ENCODE peak calls at places on chromosomes 3 and 15, in five cellular contexts. N is CD4-positive, alpha-beta memory T cell; T is neural progenitor cell; A is stomach; K is A549. Y is an unnamed sample. For H3K4me1, the result is how much of the 10 kb centered on the place peaks cover.

GRCh38 chr15:32905481-32905880 is 187.7 kb downstream of the GREM1 start:
- DNase-seq in N (no peak), T (no peak), A (no peak), K (no peak), Y (no peak)

GRCh38 chr15:39598186-39598850 is 17.4 kb downstream of the THBS1 start:
- DNase-seq in N (no peak), T (no peak), A (no peak), K (no peak), Y (no peak)

GRCh38 chr15:73571346-73571745 is 61.8 kb downstream of the NPTN start:
- DNase-seq in N (no peak), T (no peak), A (no peak), K (no peak), Y (no peak)

GRCh38 chr15:29731865-29732264 is 90.4 kb downstream of the TJP1 start:
- DNase-seq in N (no peak), T (no peak), A (no peak), K (no peak), Y (no peak)

GRCh38 chr3:24490151-24490550 is 4.5 kb downstream of the THRB start:
- DNase-seq in N (no peak), T (no peak), A (no peak), K (no peak), Y (no peak)

GRCh38 chr3:102165367-102165766 is 269.4 kb upstream of the ZPLD1 start:
- DNase-seq in N (no peak), T (no peak), A (no peak), K (no peak), Y (no peak)

GRCh38 chr15:89396723-89397652 is 62.4 kb upstream of the POLG start:
- DNase-seq in N (no peak), T (peak), A (no peak), K (no peak), Y (no peak)

GRCh38 chr3:156811092-156811862 is 14.9 kb upstream of the LEKR1 start:
- DNase-seq in N (no peak), T (no peak), A (no peak), K (no peak), Y (no peak)

GRCh38 chr15:81256916-81257315 is 60.2 kb downstream of the IL16 start:
- DNase-seq in N (no peak), T (peak), A (no peak), K (peak), Y (no peak)

GRCh38 chr3:67558429-67558828 is 96.0 kb downstream of the SUCLG2 start:
- DNase-seq in N (no peak), T (no peak), A (no peak), K (no peak), Y (no peak)

GRCh38 chr3:112360574-112360973 is 27.6 kb downstream of the CD200 start:
- DNase-seq in N (no peak), T (no peak), A (peak), K (no peak), Y (no peak)

GRCh38 chr15:68312701-68313204 is 35.2 kb downstream of the FEM1B start:
- DNase-seq in N (no peak), T (no peak), A (no peak), K (no peak), Y (no peak)

GRCh38 chr3:37041546-37042195 is 48.4 kb downstream of the MLH1 start:
- DNase-seq in N (no peak), T (no peak), A (no peak), K (no peak), Y (no peak)

GRCh38 chr3:99532246-99532645 is 106.1 kb upstream of the COL8A1 start:
- DNase-seq in N (no peak), T (peak), A (peak), K (peak), Y (no peak)

GRCh38 chr3:179853176-179853575 is 183.6 kb downstream of the PEX5L start:
- DNase-seq in N (no peak), T (no peak), A (no peak), K (no peak), Y (no peak)

GRCh38 chr15:68096099-68096498 is 42.0 kb downstream of the PIAS1 start:
- DNase-seq in N (no peak), T (no peak), A (no peak), K (no peak), Y (no peak)

GRCh38 chr3:36729204-36730056 is 34.9 kb downstream of the DCLK3 start:
- DNase-seq in N (no peak), T (peak), A (no peak), K (peak), Y (no peak)

GRCh38 chr15:51103330-51103729 is 8.6 kb upstream of the TNFAIP8L3 start:
- DNase-seq in N (no peak), T (no peak), A (no peak), K (no peak), Y (no peak)

GRCh38 chr3:30657914-30658313 is 51.5 kb downstream of the TGFBR2 start:
- DNase-seq in N (peak), T (no peak), A (no peak), K (no peak), Y (no peak)

GRCh38 chr3:45092132-45093031 is 53.8 kb downstream of the CDCP1 start:
- DNase-seq in N (no peak), T (no peak), A (no peak), K (peak), Y (no peak)

GRCh38 chr3:72429589-72430362 is 418.5 kb downstream of the SHQ1 start:
- DNase-seq in N (no peak), T (no peak), A (no peak), K (no peak), Y (no peak)
- H3K4me1 ChIP-seq in N (half or more), T (under half), A (half or more), K (under half), Y (half or more)

GRCh38 chr3:71541313-71541712 is 42.2 kb downstream of the FOXP1 start:
- DNase-seq in N (no peak), T (no peak), A (no peak), K (no peak), Y (no peak)

GRCh38 chr3:71546781-71547180 is 36.7 kb downstream of the FOXP1 start:
- DNase-seq in N (no peak), T (no peak), A (no peak), K (no peak), Y (no peak)

GRCh38 chr3:71545330-71545729 is 38.2 kb downstream of the FOXP1 start:
- DNase-seq in N (no peak), T (no peak), A (no peak), K (no peak), Y (no peak)

GRCh38 chr3:71543371-71544016 is 40.0 kb downstream of the FOXP1 start:
- DNase-seq in N (no peak), T (no peak), A (no peak), K (no peak), Y (no peak)

GRCh38 chr3:71542548-71543370 is 40.8 kb downstream of the FOXP1 start:
- DNase-seq in N (no peak), T (no peak), A (peak), K (peak), Y (peak)
- H3K4me1 ChIP-seq in N (under half), T (under half), A (under half), K (under half), Y (half or more)

GRCh38 chr3:171328419-171329082 is 131.7 kb downstream of the TNIK start:
- DNase-seq in N (peak), T (peak), A (peak), K (peak), Y (peak)

GRCh38 chr3:171326717-171327440 is 133.3 kb downstream of the TNIK start:
- DNase-seq in N (no peak), T (no peak), A (no peak), K (no peak), Y (no peak)

GRCh38 chr3:171329759-171330158 is 130.4 kb downstream of the TNIK start:
- DNase-seq in N (no peak), T (no peak), A (no peak), K (no peak), Y (no peak)

GRCh38 chr3:171330936-171331335 is 129.3 kb downstream of the TNIK start:
- DNase-seq in N (no peak), T (no peak), A (no peak), K (no peak), Y (no peak)

DNA sequence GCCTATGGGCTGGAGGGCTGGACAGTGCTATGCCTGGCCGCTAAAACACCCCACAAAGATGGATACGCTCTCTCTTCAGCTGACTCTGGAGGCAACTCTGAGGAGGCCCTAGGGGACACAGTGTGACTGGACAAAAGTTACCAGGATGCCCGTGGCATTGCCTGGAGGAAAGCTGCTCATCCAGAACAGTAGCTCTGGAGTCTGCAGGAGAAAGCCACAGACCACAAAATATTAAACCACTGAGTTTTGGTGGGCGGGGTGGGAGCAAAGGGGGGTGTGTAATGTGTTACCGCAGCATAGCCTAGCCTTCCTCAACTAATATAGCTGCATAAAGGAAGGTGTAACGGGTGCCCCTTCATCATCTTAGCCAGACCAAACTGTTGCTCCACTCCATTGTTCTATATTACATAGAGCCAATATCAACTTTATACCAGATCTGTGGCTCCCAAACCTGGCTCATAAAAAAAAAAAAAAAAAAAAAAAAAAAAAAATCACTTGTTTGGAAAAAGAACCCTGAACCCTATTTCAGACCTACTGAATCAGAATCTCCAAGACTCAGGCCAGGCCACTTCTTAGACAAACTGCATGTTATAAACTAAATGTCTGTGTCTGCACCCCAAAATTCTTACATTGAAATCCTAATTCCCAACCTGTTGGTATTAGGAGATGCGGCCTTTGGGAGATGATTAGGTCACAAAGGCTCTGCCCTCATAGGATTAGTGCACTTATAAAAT is 132.6 kb downstream of the TNIK start:
- DNase-seq in N (no peak), T (no peak), A (no peak), K (no peak), Y (no peak)
- H3K4me1 ChIP-seq in N (under half), T (under half), A (under half), K (under half), Y (under half)

DNA sequence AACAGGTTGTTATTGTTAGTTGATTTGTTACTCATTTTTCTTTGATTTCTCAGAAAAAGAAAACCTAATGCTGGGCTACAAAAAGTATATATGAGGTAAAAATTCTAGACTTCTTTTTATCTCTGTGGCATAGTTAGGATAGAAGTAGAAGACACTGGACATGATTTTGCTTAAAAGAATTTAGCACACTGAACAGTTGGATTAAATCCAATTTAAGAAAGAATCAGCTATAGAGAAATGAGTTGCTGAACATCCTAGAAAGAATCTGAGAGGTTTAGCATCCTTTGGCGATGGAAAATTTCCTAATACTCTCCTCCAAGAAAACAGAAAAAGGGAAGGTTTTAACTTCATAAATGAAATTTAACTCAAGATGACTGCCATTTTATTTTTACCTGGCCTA is 259.7 kb downstream of the TBL1XR1 start:
- DNase-seq in N (no peak), T (no peak), A (no peak), K (no peak), Y (no peak)
- H3K4me1 ChIP-seq in N (under half), T (under half), A (under half), K (under half), Y (under half)

Y was measured in lower lobe of right lung.